ENCODE peak calls at places on chromosomes 1 and 21, in ten cellular contexts. F is HCT116; R is heart right ventricle; N is iPS DF 6.9; Y is aorta; C is tibial artery; J is CD8-positive, alpha-beta T cell; V is thoracic aorta; M is heart left ventricle; A is trophoblast cell. H is an unnamed sample. For H3K4me1 and H3K36me3, the result is how much of the 10 kb centered on the place peaks cover.

GRCh38 chr1:239616686-239617085 is 230.3 kb downstream of the CHRM3 start:
- DNase-seq in A (peak), R (no peak), C (no peak), Y (no peak), F (no peak), M (no peak), N (no peak), V (no peak), J (no peak), H (no peak)

GRCh38 chr1:179321533-179322216 is 28.1 kb downstream of the SOAT1 start:
- DNase-seq in A (no peak), J (no peak), N (no peak), C (no peak), R (no peak), Y (no peak), M (no peak), F (no peak), V (no peak), H (no peak)

GRCh38 chr1:108685524-108685923 is 6.6 kb upstream of the PRPF38B start:
- DNase-seq in A (no peak), V (no peak), Y (no peak), C (no peak), F (no peak), J (no peak), R (no peak), M (no peak), N (no peak), H (no peak)

GRCh38 chr1:65979145-65979544 is 186.4 kb downstream of the PDE4B start:
- DNase-seq in V (no peak), F (no peak), C (no peak), J (no peak), A (no peak), Y (no peak), N (no peak), R (no peak), M (no peak), H (no peak)

GRCh38 chr1:25757846-25758185 is 42.2 kb upstream of the SELENON start:
- DNase-seq in N (no peak), A (no peak), J (no peak), F (no peak), M (no peak), R (no peak), Y (no peak), V (no peak), C (no peak), H (no peak)

GRCh38 chr21:45290948-45291612 is 3.4 kb upstream of the POFUT2 start:
- DNase-seq in V (no peak), N (no peak), R (no peak), M (no peak), F (no peak), C (peak), A (no peak), Y (no peak), J (no peak), H (no peak)

GRCh38 chr1:162706003-162706402 is 73.7 kb downstream of the DDR2 start:
- DNase-seq in M (no peak), A (peak), Y (no peak), N (no peak), V (no peak), J (no peak), C (no peak), R (no peak), F (no peak), H (no peak)

GRCh38 chr1:19654386-19654785 is 10.3 kb downstream of the NBL1 start:
- DNase-seq in A (no peak), M (no peak), V (no peak), J (no peak), Y (no peak), F (no peak), R (no peak), N (no peak), C (no peak), H (no peak)

GRCh38 chr1:70222716-70223235 is 1.6 kb downstream of the SRSF11 start:
- DNase-seq in M (no peak), V (no peak), Y (no peak), C (no peak), A (no peak), F (no peak), J (no peak), R (no peak), N (no peak), H (no peak)

GRCh38 chr1:96554364-96554763 is 167.2 kb upstream of the PTBP2 start:
- DNase-seq in A (no peak), M (no peak), C (no peak), N (no peak), V (no peak), F (no peak), Y (no peak), J (no peak), R (no peak), H (no peak)

GRCh38 chr1:97427371-97427770 is 493.5 kb downstream of the DPYD start:
- DNase-seq in A (no peak), N (no peak), F (no peak), C (no peak), J (no peak), R (no peak), Y (no peak), M (no peak), V (no peak), H (no peak)

GRCh38 chr1:63321061-63321787 is 1.1 kb upstream of the FOXD3 start:
- DNase-seq in Y (no peak), C (no peak), F (no peak), N (no peak), A (no peak), J (no peak), R (no peak), M (no peak), V (no peak), H (no peak)

GRCh38 chr1:9595968-9596340 is 7.2 kb downstream of the TMEM201 start:
- DNase-seq in N (no peak), Y (peak), F (no peak), V (no peak), M (peak), J (no peak), R (no peak), A (no peak), C (no peak), H (no peak)

GRCh38 chr1:9593147-9593491 is 4.4 kb downstream of the TMEM201 start:
- DNase-seq in N (no peak), Y (peak), F (no peak), C (no peak), A (no peak), V (no peak), R (no peak), M (no peak), J (no peak), H (no peak)

GRCh38 chr1:9595156-9595967 is 6.7 kb downstream of the TMEM201 start:
- DNase-seq in N (no peak), V (no peak), R (no peak), F (no peak), J (no peak), Y (peak), M (no peak), A (no peak), C (no peak), H (no peak)

GRCh38 chr1:9593492-9594465 is 5.1 kb downstream of the TMEM201 start:
- DNase-seq in M (peak), R (peak), A (peak), V (no peak), Y (peak), J (no peak), N (no peak), C (peak), F (no peak), H (peak)

DNA sequence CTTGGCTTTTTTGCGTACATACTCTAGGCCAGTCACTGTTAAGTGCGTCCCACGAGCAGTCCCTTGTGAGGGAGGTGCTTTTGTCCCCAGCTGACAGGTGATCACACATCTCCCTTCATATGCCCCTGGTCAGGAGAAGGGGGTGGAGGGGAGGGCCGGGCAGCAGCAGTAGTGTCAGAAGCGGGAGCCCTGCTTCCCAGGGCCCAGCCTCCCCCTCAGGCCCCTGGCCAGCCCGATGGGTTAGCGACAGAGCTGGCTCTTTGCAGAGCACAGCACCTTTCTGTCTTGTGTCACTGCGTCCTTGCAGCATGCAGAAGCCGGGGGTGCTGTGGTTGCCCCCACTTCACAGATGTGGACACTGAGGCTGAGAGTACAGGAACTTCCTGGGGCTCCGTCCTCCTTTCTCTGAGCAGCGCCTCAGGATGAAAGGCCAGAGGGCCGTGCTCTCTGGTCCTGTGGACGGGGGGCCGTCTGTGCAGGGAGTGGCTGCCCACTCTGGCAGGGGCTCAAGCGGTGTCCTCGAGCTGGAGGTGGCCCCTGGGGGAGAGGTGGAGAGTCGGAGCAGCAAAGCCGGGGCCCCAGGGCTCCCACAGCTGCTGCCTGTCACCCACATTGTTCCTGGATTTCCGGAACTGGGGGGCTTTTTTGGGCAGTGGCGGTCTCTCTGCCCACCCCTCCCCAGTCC is 5.9 kb downstream of the TMEM201 start:
- DNase-seq in R (no peak), A (no peak), M (no peak), Y (peak), V (no peak), J (no peak), C (no peak), F (no peak), N (no peak), H (no peak)
- H3K4me1 ChIP-seq in R (half or more), A (under half), M (under half), Y (under half), V (under half), J (under half), C (under half), F (under half), N (under half), H (half or more)

GRCh38 chr1:32198237-32199042 is 2.0 kb upstream of the CCDC28B start:
- DNase-seq in N (no peak), C (no peak), F (no peak), M (no peak), J (no peak), V (no peak), A (no peak), Y (no peak), R (no peak), H (no peak)

GRCh38 chr1:32197074-32197473 is 3.3 kb upstream of the CCDC28B start:
- DNase-seq in C (no peak), Y (no peak), V (no peak), F (no peak), R (no peak), M (no peak), J (no peak), N (no peak), A (no peak), H (no peak)

GRCh38 chr1:32199043-32199716 is 1.2 kb upstream of the CCDC28B start:
- DNase-seq in Y (no peak), V (no peak), F (no peak), R (no peak), C (no peak), A (no peak), M (no peak), N (no peak), J (no peak), H (no peak)

GRCh38 chr1:32195972-32196823 is 4.2 kb upstream of the CCDC28B start:
- DNase-seq in Y (no peak), V (no peak), R (no peak), J (no peak), M (no peak), C (no peak), N (no peak), A (no peak), F (no peak), H (no peak)

DNA sequence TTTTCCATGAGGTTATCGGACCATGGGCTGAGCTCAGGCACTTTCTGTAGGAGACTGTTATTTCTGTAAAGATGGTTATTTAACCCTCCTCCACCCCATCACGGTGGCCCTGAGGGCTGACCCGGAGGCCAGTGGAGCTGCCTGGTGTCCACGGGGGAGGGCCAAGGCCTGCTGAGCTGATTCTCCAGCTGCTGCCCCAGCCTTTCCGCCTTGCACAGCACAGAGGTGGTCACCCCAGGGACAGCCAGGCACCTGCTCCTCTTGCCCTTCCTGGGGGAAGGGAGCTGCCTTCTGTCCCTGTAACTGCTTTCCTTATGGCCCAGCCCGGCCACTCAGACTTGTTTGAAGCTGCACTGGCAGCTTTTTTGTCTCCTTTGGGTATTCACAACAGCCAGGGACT is 2.6 kb upstream of the CCDC28B start:
- DNase-seq in C (no peak), Y (no peak), V (no peak), R (no peak), N (no peak), F (no peak), A (no peak), M (no peak), J (no peak), H (no peak)
- H3K36me3 ChIP-seq in C (under half), Y (under half), V (under half), R (under half), N (under half), F (under half), A (under half), M (under half), J (under half), H (under half)

GRCh38 chr1:168134132-168135041 is 2.3 kb downstream of the GPR161 start:
- DNase-seq in M (no peak), N (no peak), Y (no peak), V (no peak), F (no peak), A (no peak), R (no peak), J (no peak), C (no peak), H (no peak)
- H3K4me3 ChIP-seq in M (no peak), N (no peak), Y (no peak), V (peak), F (no peak), A (no peak), R (no peak), J (no peak), C (peak), H (peak)

DNA sequence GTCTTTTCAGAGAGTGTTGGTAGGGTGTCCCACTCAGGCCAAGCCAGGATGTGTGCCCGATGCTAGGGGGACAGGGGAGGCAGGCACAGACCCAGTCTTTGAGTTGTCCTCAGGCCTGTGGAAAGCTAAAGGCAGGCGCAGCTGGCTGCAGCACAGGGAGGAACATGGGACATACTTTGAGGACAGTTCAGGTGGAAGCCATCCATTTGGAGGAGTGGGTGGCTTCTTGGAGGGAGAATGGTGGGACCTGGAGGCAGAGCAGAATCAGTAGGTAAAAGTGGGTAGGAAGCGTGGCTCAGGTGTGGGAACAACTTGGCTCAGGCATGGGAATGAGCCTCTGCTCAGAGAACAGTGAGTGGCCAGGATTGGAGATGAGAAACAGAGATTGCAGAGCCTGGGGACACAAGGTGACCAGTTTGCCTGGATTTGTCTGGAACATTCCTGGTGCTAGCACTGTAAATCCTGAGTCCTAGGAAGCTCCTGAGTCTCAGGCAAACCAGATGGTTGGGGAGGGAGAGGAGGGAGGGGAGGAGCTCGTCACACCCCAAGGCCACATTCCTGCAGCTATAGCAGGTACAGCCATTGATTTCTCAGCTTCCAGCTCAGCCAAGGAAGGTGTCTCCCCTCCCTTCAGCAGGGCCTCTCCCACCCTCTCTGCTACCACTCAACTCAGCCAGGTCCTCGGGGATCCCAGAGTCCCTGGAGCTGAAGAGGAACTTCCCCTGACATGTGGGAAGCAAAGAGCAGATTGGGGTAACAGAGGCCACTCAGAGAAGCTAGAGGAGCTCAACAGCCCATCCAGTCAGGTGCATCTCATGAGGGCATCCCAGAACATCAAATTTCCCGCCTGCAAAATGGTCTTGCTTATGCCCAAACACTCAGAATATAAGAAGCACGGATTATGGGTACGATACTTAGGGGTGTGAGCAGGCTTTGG is 65.2 kb upstream of the TINAGL1 start:
- DNase-seq in J (no peak), F (no peak), A (peak), C (no peak), M (no peak), Y (no peak), R (no peak), N (no peak), V (no peak), H (no peak)
- H3K4me1 ChIP-seq in J (under half), F (under half), A (under half), C (under half), M (under half), Y (under half), R (under half), N (under half), V (under half), H (under half)

DNA sequence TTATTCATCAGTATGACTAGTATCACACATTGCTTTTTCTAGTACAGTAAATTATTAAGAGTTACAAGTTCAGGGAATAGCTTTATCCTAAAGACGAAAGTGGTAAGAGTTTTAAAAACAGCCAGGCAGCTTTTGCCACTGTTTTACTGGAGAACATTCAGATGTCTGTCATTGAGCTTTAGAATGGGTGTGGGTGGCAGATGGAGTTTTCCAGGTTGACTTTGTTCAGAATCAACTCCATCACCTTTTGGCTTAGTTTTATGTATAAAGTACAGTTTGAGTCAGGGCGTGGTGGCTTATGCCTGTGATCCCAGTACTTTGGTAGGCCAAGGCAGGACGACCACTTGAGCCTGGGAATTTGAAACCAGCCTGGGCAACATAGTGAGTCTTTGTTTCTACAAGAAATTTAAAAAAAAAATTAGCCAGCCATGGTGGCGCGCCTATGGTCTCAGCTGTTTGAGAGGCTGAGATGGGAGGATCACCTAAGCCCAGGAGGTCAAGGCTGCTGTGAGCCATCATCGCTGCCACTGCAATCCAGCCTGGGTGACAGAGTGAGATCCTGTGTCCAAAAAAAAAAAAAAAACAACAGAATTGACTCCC is 29.9 kb upstream of the PLEKHM2 start:
- DNase-seq in R (no peak), F (no peak), A (no peak), M (no peak), N (no peak), V (no peak), C (no peak), J (no peak), Y (no peak), H (no peak)
- H3K36me3 ChIP-seq in R (under half), F (under half), A (under half), M (under half), N (under half), V (under half), C (half or more), J (under half), Y (under half), H (half or more)

DNA sequence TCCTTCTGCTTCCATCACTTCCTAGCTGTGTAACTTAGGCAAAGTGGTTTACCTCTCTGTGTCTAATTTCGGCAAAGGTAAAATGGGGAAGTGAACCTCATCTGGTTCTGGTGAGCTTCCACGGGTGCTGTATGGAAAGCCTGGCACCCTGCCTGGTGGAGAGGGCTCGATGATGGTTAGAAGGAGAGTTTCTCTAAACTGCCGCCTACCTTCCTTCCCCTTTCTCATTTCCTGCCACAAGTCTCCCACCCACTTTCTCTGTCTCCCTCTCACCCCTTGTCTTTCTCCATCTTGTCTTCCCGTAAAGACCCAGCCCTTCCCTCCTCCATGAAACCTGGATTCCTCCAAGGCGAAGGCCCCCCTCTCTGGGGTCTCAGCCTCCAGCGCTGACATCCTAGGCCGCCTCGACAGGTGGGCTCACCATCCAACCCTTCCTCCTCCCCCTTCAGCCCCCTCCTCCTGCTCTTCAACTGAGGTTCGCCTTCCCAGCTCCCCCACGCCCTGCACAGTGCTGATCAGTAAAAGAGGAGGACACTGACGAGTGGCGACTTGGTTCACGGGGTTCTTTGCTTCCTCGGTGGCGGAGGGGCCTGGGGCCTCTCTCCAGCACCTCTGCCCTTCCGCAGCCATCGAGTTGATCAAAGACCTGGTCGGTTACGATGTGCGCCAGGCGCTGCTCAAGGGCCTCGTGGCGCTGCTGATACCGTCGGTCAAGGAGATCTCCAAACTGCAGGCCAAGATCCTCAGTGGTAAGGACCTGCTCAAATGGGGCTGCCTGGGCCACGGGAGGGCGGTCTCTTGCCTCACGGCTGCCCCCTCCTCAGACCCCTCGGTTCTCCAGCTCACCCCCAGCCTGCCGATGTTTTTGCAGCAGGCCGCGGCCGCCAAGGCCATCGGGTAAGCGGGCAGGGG is 7.2 kb downstream of the RNU5D-1 start:
- DNase-seq in J (no peak), R (no peak), V (no peak), A (no peak), C (peak), M (no peak), Y (no peak), N (no peak), F (no peak), H (peak)
- H3K4me3 ChIP-seq in J (peak), R (no peak), V (no peak), A (no peak), C (no peak), M (no peak), Y (no peak), N (no peak), F (no peak), H (no peak)

H was measured in left ventricle myocardium inferior.